ENCODE peak calls at places on chromosomes 7 and 10, in six cellular contexts. B is pons, A is HuH-7, G is cardiac muscle cell, O is M059J, T is AML-193. Q is an unnamed sample.

GRCh38 chr7:23184709-23185354 is 3.0 kb downstream of the NUP42 start:
- DNase-seq in A (peak), T (peak), G (peak), B (peak), O (peak), Q (peak)

GRCh38 chr7:31948041-31948440 is 122.2 kb downstream of the PDE1C start:
- DNase-seq in B (no peak), T (no peak), A (peak), O (peak), G (no peak), Q (no peak)

GRCh38 chr10:32446701-32447406 is 914 bp downstream of the CCDC7 start:
- DNase-seq in B (peak), A (peak), G (no peak), T (peak), O (peak), Q (no peak)

GRCh38 chr7:113907617-113908016 is 11.2 kb downstream of the PPP1R3A start:
- DNase-seq in A (no peak), G (no peak), B (no peak), T (no peak), O (no peak), Q (no peak)

GRCh38 chr10:98858525-98858924 is 377.1 kb downstream of the HPSE2 start:
- DNase-seq in B (no peak), O (peak), G (peak), T (no peak), A (no peak), Q (no peak)

GRCh38 chr10:110698340-110698739 is 54.2 kb downstream of the RBM20 start:
- DNase-seq in O (no peak), T (no peak), G (no peak), B (no peak), A (no peak), Q (no peak)

GRCh38 chr10:28986117-28986792 is 302.6 kb upstream of the LYZL1 start:
- DNase-seq in O (peak), B (no peak), A (no peak), G (no peak), T (no peak), Q (no peak)

GRCh38 chr7:153832160-153832559 is 220.0 kb upstream of the DPP6 start:
- DNase-seq in T (no peak), A (no peak), G (no peak), B (no peak), O (no peak), Q (no peak)

GRCh38 chr7:29881724-29882123 is 75.4 kb downstream of the WIPF3 start:
- DNase-seq in O (no peak), B (no peak), A (no peak), G (peak), T (no peak), Q (no peak)

GRCh38 chr7:34044734-34045353 is 139.5 kb downstream of the BMPER start:
- DNase-seq in B (no peak), O (no peak), A (no peak), G (no peak), T (no peak), Q (no peak)

GRCh38 chr10:36063396-36063795 is 421.3 kb upstream of the FZD8 start:
- DNase-seq in G (no peak), B (no peak), O (no peak), A (no peak), T (no peak), Q (no peak)

GRCh38 chr10:122515588-122516231 is 44.8 kb upstream of the DMBT1 start:
- DNase-seq in O (peak), B (no peak), G (no peak), A (no peak), T (no peak), Q (no peak)

GRCh38 chr7:49396194-49396593 is 377.2 kb upstream of the VWC2 start:
- DNase-seq in B (no peak), O (no peak), A (no peak), T (no peak), G (no peak), Q (no peak)

GRCh38 chr7:22001345-22002004 is 55.8 kb upstream of the CDCA7L start:
- DNase-seq in A (peak), T (peak), O (peak), G (peak), B (peak), Q (peak)

GRCh38 chr10:27620425-27621397 is 116.6 kb downstream of the RAB18 start:
- DNase-seq in O (peak), B (no peak), T (no peak), G (no peak), A (no peak), Q (no peak)

GRCh38 chr10:117382831-117383230 is 7.6 kb upstream of the PDZD8 start:
- DNase-seq in B (no peak), G (no peak), T (no peak), O (no peak), A (peak), Q (no peak)

GRCh38 chr7:130476287-130477001 is 15.4 kb upstream of the MEST start:
- DNase-seq in A (no peak), T (no peak), B (no peak), G (no peak), O (peak), Q (no peak)

GRCh38 chr7:8184241-8184640 is 77.7 kb downstream of the ICA1 start:
- DNase-seq in G (no peak), O (no peak), A (no peak), T (no peak), B (no peak), Q (no peak)

GRCh38 chr7:134470864-134471263 is 12.0 kb upstream of the AKR1B1 start:
- DNase-seq in G (no peak), B (no peak), O (peak), T (no peak), A (no peak), Q (no peak)

GRCh38 chr10:103569877-103570276 is 76.4 kb downstream of the NEURL1 start:
- DNase-seq in B (no peak), G (no peak), O (no peak), T (no peak), A (no peak), Q (no peak)

GRCh38 chr10:117723343-117723742 is 180.8 kb downstream of the EMX2 start:
- DNase-seq in B (no peak), G (no peak), O (no peak), A (no peak), T (no peak), Q (no peak)

GRCh38 chr7:111098011-111098925 is 7.3 kb downstream of the LRRN3 start:
- DNase-seq in A (no peak), G (peak), O (peak), B (peak), T (peak), Q (no peak)

GRCh38 chr7:151470656-151471180 is 30.8 kb upstream of the CRYGN start:
- DNase-seq in B (no peak), T (peak), O (no peak), A (no peak), G (no peak), Q (no peak)

GRCh38 chr10:124053971-124054370 is 39.4 kb downstream of the CHST15 start:
- DNase-seq in A (no peak), O (peak), G (no peak), B (no peak), T (no peak), Q (no peak)

GRCh38 chr10:73923935-73924598 is 13.1 kb downstream of the PLAU start:
- DNase-seq in O (no peak), B (no peak), G (no peak), A (no peak), T (no peak), Q (no peak)

GRCh38 chr10:35993816-35994515 is 351.9 kb upstream of the FZD8 start:
- DNase-seq in A (no peak), B (no peak), T (no peak), O (no peak), G (no peak), Q (no peak)

GRCh38 chr7:128129224-128129864 is 98.1 kb upstream of the LRRC4 start:
- DNase-seq in B (no peak), G (no peak), A (no peak), O (no peak), T (no peak), Q (no peak)

GRCh38 chr7:99368750-99369389 is 5.7 kb upstream of the ARPC1B start:
- DNase-seq in T (no peak), B (no peak), A (no peak), G (no peak), O (no peak), Q (no peak)

GRCh38 chr7:137006293-137006692 is 137.8 kb downstream of the CHRM2 start:
- DNase-seq in T (no peak), A (no peak), O (peak), B (no peak), G (no peak), Q (no peak)

GRCh38 chr7:87416682-87417587 is 58.5 kb downstream of the ABCB4 start:
- DNase-seq in A (peak), B (peak), O (peak), G (peak), T (peak), Q (peak)

GRCh38 chr10:128708182-128708581 is 582.0 kb upstream of the MKI67 start:
- DNase-seq in O (no peak), T (no peak), G (no peak), A (no peak), B (no peak), Q (no peak)

GRCh38 chr10:70272925-70273316 is 10.9 kb downstream of the NPFFR1 start:
- DNase-seq in T (peak), O (peak), A (no peak), B (peak), G (no peak), Q (no peak)

GRCh38 chr7:150993511-150993910 is 2.7 kb downstream of the NOS3 start:
- DNase-seq in O (no peak), A (no peak), T (no peak), B (no peak), G (no peak), Q (no peak)

GRCh38 chr10:599767-600166 is 89.7 kb downstream of the DIP2C start:
- DNase-seq in A (no peak), B (no peak), O (no peak), G (no peak), T (no peak), Q (no peak)

GRCh38 chr7:116984917-116985316 is 31.6 kb downstream of the ST7 start:
- DNase-seq in T (peak), G (peak), O (peak), A (peak), B (peak), Q (no peak)

GRCh38 chr7:108570146-108570755 is 577 bp downstream of the DNAJB9 start:
- DNase-seq in O (peak), A (peak), B (peak), T (peak), G (peak), Q (no peak)

Q was measured in neural crest cell.